ENCODE peak calls at places on chromosomes 4 and X, in four cellular contexts. One of them, this sample, is unnamed.

GRCh38 chrX:40694833-40695232 is 40.5 kb downstream of the MED14 start:
- DNase-seq in breast epithelium: no peak
- DNase-seq in nephron progenitor cell: no peak
- DNase-seq in activated CD8-positive, alpha-beta T cell treated with anti-CD3 and anti-CD28 coated beads for 36 hours: no peak
- DNase-seq in this sample: no peak

GRCh38 chr4:77310931-77311330 is 153.9 kb downstream of the CCNG2 start:
- DNase-seq in nephron progenitor cell: no peak
- DNase-seq in breast epithelium: no peak
- DNase-seq in activated CD8-positive, alpha-beta T cell treated with anti-CD3 and anti-CD28 coated beads for 36 hours: no peak
- DNase-seq in this sample: no peak

GRCh38 chrX:16771483-16772398 is 14.5 kb upstream of the TXLNG start:
- DNase-seq in activated CD8-positive, alpha-beta T cell treated with anti-CD3 and anti-CD28 coated beads for 36 hours: peak; percentile 4
- DNase-seq in breast epithelium: no peak
- DNase-seq in nephron progenitor cell: peak; percentile 12
- DNase-seq in this sample: no peak

GRCh38 chr4:124851741-124852140 is 139.2 kb upstream of the ANKRD50 start:
- DNase-seq in activated CD8-positive, alpha-beta T cell treated with anti-CD3 and anti-CD28 coated beads for 36 hours: no peak
- DNase-seq in breast epithelium: no peak
- DNase-seq in nephron progenitor cell: no peak
- DNase-seq in this sample: no peak

GRCh38 chrX:54157561-54157960 is 25.5 kb downstream of the FAM120C start:
- DNase-seq in nephron progenitor cell: no peak
- DNase-seq in breast epithelium: no peak
- DNase-seq in activated CD8-positive, alpha-beta T cell treated with anti-CD3 and anti-CD28 coated beads for 36 hours: no peak
- DNase-seq in this sample: no peak

GRCh38 chr4:177190995-177191568 is 118.6 kb upstream of the NEIL3 start:
- DNase-seq in breast epithelium: no peak
- DNase-seq in activated CD8-positive, alpha-beta T cell treated with anti-CD3 and anti-CD28 coated beads for 36 hours: no peak
- DNase-seq in nephron progenitor cell: no peak
- DNase-seq in this sample: no peak

GRCh38 chr4:124940387-124940786 is 227.9 kb upstream of the ANKRD50 start:
- DNase-seq in breast epithelium: no peak
- DNase-seq in nephron progenitor cell: no peak
- DNase-seq in activated CD8-positive, alpha-beta T cell treated with anti-CD3 and anti-CD28 coated beads for 36 hours: no peak
- DNase-seq in this sample: no peak

GRCh38 chrX:68754406-68754805 is 74.4 kb upstream of the EFNB1 start:
- DNase-seq in breast epithelium: no peak
- DNase-seq in activated CD8-positive, alpha-beta T cell treated with anti-CD3 and anti-CD28 coated beads for 36 hours: peak; percentile 2
- DNase-seq in nephron progenitor cell: no peak
- DNase-seq in this sample: no peak

GRCh38 chr4:99586322-99586721 is 11.7 kb downstream of the MTTP start:
- DNase-seq in activated CD8-positive, alpha-beta T cell treated with anti-CD3 and anti-CD28 coated beads for 36 hours: no peak
- DNase-seq in nephron progenitor cell: no peak
- DNase-seq in breast epithelium: no peak
- DNase-seq in this sample: no peak

GRCh38 chrX:45799576-45799975 is 598.9 kb upstream of the DIPK2B start:
- DNase-seq in breast epithelium: no peak
- DNase-seq in nephron progenitor cell: no peak
- DNase-seq in activated CD8-positive, alpha-beta T cell treated with anti-CD3 and anti-CD28 coated beads for 36 hours: no peak
- DNase-seq in this sample: no peak

GRCh38 chrX:106935175-106935574 is 15.0 kb downstream of the CLDN2 start:
- DNase-seq in nephron progenitor cell: no peak
- DNase-seq in breast epithelium: no peak
- DNase-seq in activated CD8-positive, alpha-beta T cell treated with anti-CD3 and anti-CD28 coated beads for 36 hours: no peak
- DNase-seq in this sample: no peak

GRCh38 chr4:101475246-101475645 is 127.9 kb upstream of the PPP3CA start:
- DNase-seq in breast epithelium: no peak
- DNase-seq in activated CD8-positive, alpha-beta T cell treated with anti-CD3 and anti-CD28 coated beads for 36 hours: no peak
- DNase-seq in nephron progenitor cell: no peak
- DNase-seq in this sample: no peak

GRCh38 chr4:119955256-119955655 is 111.4 kb downstream of the MAD2L1 start:
- DNase-seq in breast epithelium: no peak
- DNase-seq in nephron progenitor cell: no peak
- DNase-seq in activated CD8-positive, alpha-beta T cell treated with anti-CD3 and anti-CD28 coated beads for 36 hours: no peak
- DNase-seq in this sample: no peak

GRCh38 chr4:119962631-119963030 is 104.0 kb downstream of the MAD2L1 start:
- DNase-seq in breast epithelium: no peak
- DNase-seq in nephron progenitor cell: no peak
- DNase-seq in activated CD8-positive, alpha-beta T cell treated with anti-CD3 and anti-CD28 coated beads for 36 hours: no peak
- DNase-seq in this sample: no peak

DNA sequence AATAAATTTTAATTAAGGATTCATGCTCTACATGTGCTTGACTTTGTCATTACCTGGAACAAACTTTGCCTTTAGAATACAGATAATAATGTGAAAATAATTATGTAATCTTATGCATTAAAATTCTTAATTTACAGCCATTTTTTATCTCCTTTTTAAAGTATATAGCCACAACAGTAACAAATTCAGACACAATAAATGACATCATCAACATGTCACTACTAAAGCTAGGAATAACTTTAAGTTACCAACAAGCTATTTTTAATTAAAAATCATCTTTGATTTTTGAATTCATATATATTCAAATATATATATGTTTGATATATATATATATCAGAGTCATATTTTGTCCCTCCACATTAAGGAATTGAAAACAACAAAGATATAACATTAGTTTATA is 107.7 kb downstream of the MAD2L1 start:
- DNase-seq in nephron progenitor cell: no peak
- DNase-seq in activated CD8-positive, alpha-beta T cell treated with anti-CD3 and anti-CD28 coated beads for 36 hours: no peak
- DNase-seq in breast epithelium: no peak
- DNase-seq in this sample: no peak
- TF ChIP-seq CTCF in nephron progenitor cell: no peak
- TF ChIP-seq CTCF in activated CD8-positive, alpha-beta T cell treated with anti-CD3 and anti-CD28 coated beads for 36 hours: no peak
- TF ChIP-seq CTCF in breast epithelium: no peak
- TF ChIP-seq CTCF in this sample: no peak

GRCh38 chr4:43709443-43709842 is 739.2 kb downstream of the KCTD8 start:
- DNase-seq in nephron progenitor cell: no peak
- DNase-seq in breast epithelium: no peak
- DNase-seq in activated CD8-positive, alpha-beta T cell treated with anti-CD3 and anti-CD28 coated beads for 36 hours: no peak
- DNase-seq in this sample: no peak
- TF ChIP-seq CTCF in nephron progenitor cell: no peak
- TF ChIP-seq CTCF in breast epithelium: no peak
- TF ChIP-seq CTCF in activated CD8-positive, alpha-beta T cell treated with anti-CD3 and anti-CD28 coated beads for 36 hours: no peak
- TF ChIP-seq CTCF in this sample: no peak

DNA sequence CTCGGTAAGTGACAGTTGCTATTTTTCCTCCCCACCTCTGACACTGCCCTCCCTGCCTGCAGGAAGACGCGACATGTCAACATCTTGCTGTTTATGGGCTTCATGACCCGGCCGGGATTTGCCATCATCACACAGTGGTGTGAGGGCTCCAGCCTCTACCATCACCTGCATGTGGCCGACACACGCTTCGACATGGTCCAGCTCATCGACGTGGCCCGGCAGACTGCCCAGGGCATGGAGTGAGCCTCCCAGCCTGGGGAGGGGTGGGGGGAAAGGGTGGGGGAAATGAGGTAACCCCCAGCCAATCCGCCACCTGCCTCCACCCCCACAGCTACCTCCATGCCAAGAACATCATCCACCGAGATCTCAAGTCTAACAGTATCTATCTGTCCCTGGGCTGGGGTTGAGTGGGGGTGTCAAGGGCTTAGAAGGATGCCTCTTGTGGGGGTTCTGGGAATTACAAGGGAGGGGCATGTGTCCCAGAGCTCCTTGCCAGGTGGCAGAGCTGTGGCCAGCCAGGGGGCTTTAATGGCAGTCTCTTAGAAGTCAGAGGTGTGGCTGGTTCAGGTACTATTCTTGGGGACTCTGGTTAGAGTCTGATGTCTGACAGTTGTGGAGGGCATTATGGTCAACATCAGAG is 7.8 kb downstream of the ARAF start:
- DNase-seq in breast epithelium: no peak
- DNase-seq in nephron progenitor cell: peak; percentile 24
- DNase-seq in activated CD8-positive, alpha-beta T cell treated with anti-CD3 and anti-CD28 coated beads for 36 hours: peak; percentile 66
- DNase-seq in this sample: peak; percentile 37
- TF ChIP-seq CTCF in breast epithelium: no peak
- TF ChIP-seq CTCF in nephron progenitor cell: peak; percentile 23
- TF ChIP-seq CTCF in activated CD8-positive, alpha-beta T cell treated with anti-CD3 and anti-CD28 coated beads for 36 hours: peak; percentile 35
- TF ChIP-seq CTCF in this sample: peak; percentile 10

GRCh38 chr4:152363086-152363485 is 172.8 kb downstream of the FBXW7 start:
- DNase-seq in nephron progenitor cell: no peak
- DNase-seq in activated CD8-positive, alpha-beta T cell treated with anti-CD3 and anti-CD28 coated beads for 36 hours: no peak
- DNase-seq in breast epithelium: no peak
- DNase-seq in this sample: no peak

GRCh38 chr4:152357206-152357605 is 178.7 kb downstream of the FBXW7 start:
- DNase-seq in nephron progenitor cell: no peak
- DNase-seq in breast epithelium: no peak
- DNase-seq in activated CD8-positive, alpha-beta T cell treated with anti-CD3 and anti-CD28 coated beads for 36 hours: no peak
- DNase-seq in this sample: no peak

GRCh38 chr4:152356428-152357034 is 179.4 kb downstream of the FBXW7 start:
- DNase-seq in activated CD8-positive, alpha-beta T cell treated with anti-CD3 and anti-CD28 coated beads for 36 hours: no peak
- DNase-seq in breast epithelium: no peak
- DNase-seq in nephron progenitor cell: no peak
- DNase-seq in this sample: no peak

GRCh38 chr4:152359208-152360044 is 176.5 kb downstream of the FBXW7 start:
- DNase-seq in breast epithelium: no peak
- DNase-seq in nephron progenitor cell: no peak
- DNase-seq in activated CD8-positive, alpha-beta T cell treated with anti-CD3 and anti-CD28 coated beads for 36 hours: no peak
- DNase-seq in this sample: no peak

DNA sequence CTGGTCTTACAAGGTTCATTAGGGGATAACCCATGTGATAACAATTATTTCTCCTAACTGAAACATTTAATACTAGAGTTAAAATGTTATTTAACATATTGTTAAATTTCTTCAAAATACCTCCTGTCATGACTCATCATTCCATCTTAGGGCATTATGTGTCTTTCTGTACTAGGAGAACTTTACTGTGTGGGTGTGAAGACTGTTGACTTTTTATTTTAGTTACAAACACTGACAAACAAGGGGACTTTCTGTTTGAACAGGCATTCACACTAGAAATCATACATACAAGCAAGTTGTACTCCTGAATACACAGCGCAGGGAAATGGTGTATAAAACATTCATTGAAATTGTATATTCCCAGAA is 175.9 kb downstream of the FBXW7 start:
- DNase-seq in activated CD8-positive, alpha-beta T cell treated with anti-CD3 and anti-CD28 coated beads for 36 hours: no peak
- DNase-seq in nephron progenitor cell: no peak
- DNase-seq in breast epithelium: no peak
- DNase-seq in this sample: peak; percentile 10
- TF ChIP-seq CTCF in activated CD8-positive, alpha-beta T cell treated with anti-CD3 and anti-CD28 coated beads for 36 hours: no peak
- TF ChIP-seq CTCF in nephron progenitor cell: no peak
- TF ChIP-seq CTCF in breast epithelium: no peak
- TF ChIP-seq CTCF in this sample: no peak

DNA sequence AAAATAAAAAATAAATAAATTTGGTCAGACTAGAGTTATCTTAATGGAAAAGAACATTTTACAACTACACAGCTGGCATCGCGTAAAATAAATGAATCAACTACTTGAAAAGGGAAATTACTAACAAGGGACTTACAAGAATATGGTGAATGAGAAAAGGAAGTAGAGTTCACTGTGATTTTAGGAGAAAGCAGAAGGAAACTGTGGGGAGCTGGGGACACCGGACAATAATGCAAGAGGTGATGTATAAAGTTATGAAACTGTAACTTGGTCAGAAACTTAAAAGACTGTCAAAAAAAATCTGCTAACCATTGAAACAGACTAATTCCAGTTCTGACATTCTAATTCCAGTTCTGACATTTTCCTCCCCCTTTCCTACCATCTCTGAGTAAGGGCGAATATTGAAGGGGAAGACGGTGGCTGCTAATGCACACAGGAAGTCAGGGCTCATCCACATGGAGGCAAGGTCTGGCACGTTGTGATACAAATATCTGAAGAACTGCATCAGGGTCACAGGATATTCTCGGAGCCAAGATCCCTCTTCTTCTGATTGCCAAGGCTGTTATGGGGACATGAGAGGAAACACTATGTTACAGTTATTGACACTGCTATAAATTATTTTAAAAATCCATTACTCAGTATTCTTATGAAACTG is 170.5 kb downstream of the CDS1 start:
- DNase-seq in activated CD8-positive, alpha-beta T cell treated with anti-CD3 and anti-CD28 coated beads for 36 hours: no peak
- DNase-seq in breast epithelium: no peak
- DNase-seq in nephron progenitor cell: no peak
- DNase-seq in this sample: no peak
- TF ChIP-seq CTCF in activated CD8-positive, alpha-beta T cell treated with anti-CD3 and anti-CD28 coated beads for 36 hours: no peak
- TF ChIP-seq CTCF in breast epithelium: no peak
- TF ChIP-seq CTCF in nephron progenitor cell: no peak
- TF ChIP-seq CTCF in this sample: no peak

GRCh38 chr4:109389367-109390118 is 44.1 kb upstream of the SEC24B start:
- DNase-seq in nephron progenitor cell: peak; percentile 31
- DNase-seq in breast epithelium: no peak
- DNase-seq in activated CD8-positive, alpha-beta T cell treated with anti-CD3 and anti-CD28 coated beads for 36 hours: no peak
- DNase-seq in this sample: no peak
- TF ChIP-seq CTCF in nephron progenitor cell: no peak
- TF ChIP-seq CTCF in breast epithelium: no peak
- TF ChIP-seq CTCF in activated CD8-positive, alpha-beta T cell treated with anti-CD3 and anti-CD28 coated beads for 36 hours: no peak
- TF ChIP-seq CTCF in this sample: no peak

GRCh38 chrX:154383359-154384283 is 4.5 kb downstream of the EMD start:
- DNase-seq in nephron progenitor cell: no peak
- DNase-seq in activated CD8-positive, alpha-beta T cell treated with anti-CD3 and anti-CD28 coated beads for 36 hours: no peak
- DNase-seq in breast epithelium: no peak
- DNase-seq in this sample: no peak

GRCh38 chrX:154382483-154383069 is 3.5 kb downstream of the EMD start:
- DNase-seq in nephron progenitor cell: no peak
- DNase-seq in breast epithelium: no peak
- DNase-seq in activated CD8-positive, alpha-beta T cell treated with anti-CD3 and anti-CD28 coated beads for 36 hours: no peak
- DNase-seq in this sample: no peak

GRCh38 chrX:154381271-154381670 is 2.2 kb downstream of the EMD start:
- DNase-seq in nephron progenitor cell: no peak
- DNase-seq in activated CD8-positive, alpha-beta T cell treated with anti-CD3 and anti-CD28 coated beads for 36 hours: no peak
- DNase-seq in breast epithelium: no peak
- DNase-seq in this sample: no peak

GRCh38 chrX:154380787-154381186 is 1.7 kb downstream of the EMD start:
- DNase-seq in breast epithelium: no peak
- DNase-seq in activated CD8-positive, alpha-beta T cell treated with anti-CD3 and anti-CD28 coated beads for 36 hours: no peak
- DNase-seq in nephron progenitor cell: no peak
- DNase-seq in this sample: no peak

GRCh38 chrX:154384284-154384892 is 5.3 kb downstream of the EMD start:
- DNase-seq in breast epithelium: no peak
- DNase-seq in activated CD8-positive, alpha-beta T cell treated with anti-CD3 and anti-CD28 coated beads for 36 hours: no peak
- DNase-seq in nephron progenitor cell: no peak
- DNase-seq in this sample: no peak
- TF ChIP-seq CTCF in breast epithelium: no peak
- TF ChIP-seq CTCF in activated CD8-positive, alpha-beta T cell treated with anti-CD3 and anti-CD28 coated beads for 36 hours: no peak
- TF ChIP-seq CTCF in nephron progenitor cell: no peak
- TF ChIP-seq CTCF in this sample: no peak

GRCh38 chrX:151922692-151923091 is 10.0 kb downstream of the MAGEA4 start:
- DNase-seq in nephron progenitor cell: no peak
- DNase-seq in activated CD8-positive, alpha-beta T cell treated with anti-CD3 and anti-CD28 coated beads for 36 hours: no peak
- DNase-seq in breast epithelium: no peak
- DNase-seq in this sample: no peak

GRCh38 chrX:151921866-151922265 is 9.2 kb downstream of the MAGEA4 start:
- DNase-seq in activated CD8-positive, alpha-beta T cell treated with anti-CD3 and anti-CD28 coated beads for 36 hours: no peak
- DNase-seq in nephron progenitor cell: no peak
- DNase-seq in breast epithelium: no peak
- DNase-seq in this sample: no peak

GRCh38 chrX:151920530-151920929 is 7.8 kb downstream of the MAGEA4 start:
- DNase-seq in nephron progenitor cell: no peak
- DNase-seq in breast epithelium: no peak
- DNase-seq in activated CD8-positive, alpha-beta T cell treated with anti-CD3 and anti-CD28 coated beads for 36 hours: no peak
- DNase-seq in this sample: no peak

GRCh38 chrX:151921292-151921691 is 8.6 kb downstream of the MAGEA4 start:
- DNase-seq in activated CD8-positive, alpha-beta T cell treated with anti-CD3 and anti-CD28 coated beads for 36 hours: no peak
- DNase-seq in nephron progenitor cell: no peak
- DNase-seq in breast epithelium: no peak
- DNase-seq in this sample: no peak

GRCh38 chrX:151923648-151924047 is 11.0 kb downstream of the MAGEA4 start:
- DNase-seq in nephron progenitor cell: no peak
- DNase-seq in activated CD8-positive, alpha-beta T cell treated with anti-CD3 and anti-CD28 coated beads for 36 hours: no peak
- DNase-seq in breast epithelium: no peak
- DNase-seq in this sample: no peak
- TF ChIP-seq CTCF in nephron progenitor cell: no peak
- TF ChIP-seq CTCF in activated CD8-positive, alpha-beta T cell treated with anti-CD3 and anti-CD28 coated beads for 36 hours: no peak
- TF ChIP-seq CTCF in breast epithelium: no peak
- TF ChIP-seq CTCF in this sample: no peak

GRCh38 chr4:118954246-118954645 is 65.6 kb downstream of the SYNPO2 start:
- DNase-seq in breast epithelium: no peak
- DNase-seq in activated CD8-positive, alpha-beta T cell treated with anti-CD3 and anti-CD28 coated beads for 36 hours: no peak
- DNase-seq in nephron progenitor cell: no peak
- DNase-seq in this sample: no peak
- TF ChIP-seq CTCF in breast epithelium: no peak
- TF ChIP-seq CTCF in activated CD8-positive, alpha-beta T cell treated with anti-CD3 and anti-CD28 coated beads for 36 hours: no peak
- TF ChIP-seq CTCF in nephron progenitor cell: no peak
- TF ChIP-seq CTCF in this sample: no peak